ENCODE peak calls at places on chromosomes 12 and 14, in five cellular contexts. A is SK-N-SH, U is GM12878, J is K562, R is HepG2. F is an unnamed sample.

GRCh38 chr12:64556231-64556630 is 54.1 kb upstream of the RASSF3 start:
- DNase-seq in J (no peak), R (no peak), A (no peak), U (no peak), F (no peak)

GRCh38 chr12:4278582-4278939 is 5.0 kb downstream of the CCND2 start:
- DNase-seq in J (no peak), A (no peak), U (no peak), R (no peak), F (no peak)

GRCh38 chr12:38721611-38722252 is 183.7 kb downstream of the CPNE8 start:
- DNase-seq in J (no peak), A (no peak), R (no peak), U (no peak), F (no peak)

GRCh38 chr12:3365416-3366385 is 125.3 kb upstream of the PRMT8 start:
- DNase-seq in J (peak; percentile 12), R (no peak), U (no peak), A (peak; percentile 91), F (peak; percentile 87)

GRCh38 chr12:52022841-52023181 is 16.1 kb downstream of the TAMALIN start:
- DNase-seq in R (peak; percentile 36), A (peak; percentile 74), J (peak; percentile 72), U (no peak), F (peak; percentile 70)

GRCh38 chr14:94458096-94458495 is 5.5 kb upstream of the SERPINA11 start:
- DNase-seq in A (no peak), J (no peak), R (no peak), U (no peak), F (peak; percentile 69)

GRCh38 chr14:102517412-102518062 is 8.0 kb upstream of the ANKRD9 start:
- DNase-seq in A (no peak), U (no peak), R (no peak), J (no peak), F (no peak)

GRCh38 chr14:51521764-51522163 is 129.9 kb upstream of the FRMD6 start:
- DNase-seq in A (no peak), U (no peak), J (no peak), R (no peak), F (no peak)

GRCh38 chr12:92424338-92424737 is 278.5 kb upstream of the PLEKHG7 start:
- DNase-seq in J (no peak), U (no peak), A (no peak), R (no peak), F (no peak)

GRCh38 chr14:104868811-104869572 is 3.9 kb downstream of the CEP170B start:
- DNase-seq in J (no peak), U (no peak), A (no peak), R (no peak), F (no peak)

GRCh38 chr12:31234955-31235867 is 90.7 kb downstream of the SINHCAF start:
- DNase-seq in A (peak; percentile 68), J (peak; percentile 48), R (peak; percentile 7), U (no peak), F (peak; percentile 44)

GRCh38 chr12:68812553-68813241 is 4.7 kb downstream of the MDM2 start:
- DNase-seq in A (no peak), R (no peak), U (no peak), J (no peak), F (no peak)

GRCh38 chr12:48279096-48279495 is 71.6 kb downstream of the ZNF641 start:
- DNase-seq in U (no peak), J (no peak), A (no peak), R (no peak), F (no peak)

GRCh38 chr12:66663605-66664004 is 15.3 kb downstream of the GRIP1 start:
- DNase-seq in A (no peak), U (no peak), R (no peak), J (no peak), F (no peak)

GRCh38 chr14:64253672-64254071 is 40.5 kb downstream of the ESR2 start:
- DNase-seq in U (no peak), A (no peak), R (no peak), J (no peak), F (no peak)

GRCh38 chr12:113860950-113861349 is 105.2 kb downstream of the RBM19 start:
- DNase-seq in J (no peak), U (no peak), A (no peak), R (no peak), F (no peak)

GRCh38 chr12:109835827-109836226 is 2.6 kb upstream of the TRPV4 start:
- DNase-seq in R (no peak), J (no peak), A (no peak), U (no peak), F (no peak)

GRCh38 chr14:68440776-68441175 is 352.1 kb downstream of the ZFP36L1 start:
- DNase-seq in J (no peak), A (no peak), U (no peak), R (no peak), F (no peak)

GRCh38 chr12:112010415-112011344 is 2.3 kb downstream of the TMEM116 start:
- DNase-seq in U (no peak), A (no peak), J (no peak), R (no peak), F (no peak)

GRCh38 chr12:112015938-112016337 is 2.7 kb downstream of the ERP29 start:
- DNase-seq in R (no peak), J (no peak), A (no peak), U (no peak), F (no peak)

GRCh38 chr12:112012775-112013600 is at the start of the genes ERP29 and TMEM116:
- DNase-seq in U (peak; percentile 98), A (peak; percentile 100), R (peak; percentile 95), J (peak; percentile 99), F (peak; percentile 100)

GRCh38 chr12:112011685-112012084 is 1.3 kb downstream of the TMEM116 start:
- DNase-seq in U (no peak), R (no peak), J (no peak), A (no peak), F (no peak)

GRCh38 chr12:112013601-112014402 is 576 bp downstream of the ERP29 start:
- DNase-seq in U (peak; percentile 32), R (peak; percentile 84), A (peak; percentile 58), J (peak; percentile 70), F (peak; percentile 85)
- TF ChIP-seq JUND in U (no peak), R (no peak), A (no peak), J (peak; percentile 65), F (no peak)

GRCh38 chr14:76376878-76377523 is 1.1 kb downstream of the ESRRB start:
- DNase-seq in A (peak; percentile 40), R (no peak), U (no peak), J (no peak), F (no peak)
- TF ChIP-seq JUND in A (no peak), R (no peak), U (no peak), J (no peak), F (no peak)

DNA sequence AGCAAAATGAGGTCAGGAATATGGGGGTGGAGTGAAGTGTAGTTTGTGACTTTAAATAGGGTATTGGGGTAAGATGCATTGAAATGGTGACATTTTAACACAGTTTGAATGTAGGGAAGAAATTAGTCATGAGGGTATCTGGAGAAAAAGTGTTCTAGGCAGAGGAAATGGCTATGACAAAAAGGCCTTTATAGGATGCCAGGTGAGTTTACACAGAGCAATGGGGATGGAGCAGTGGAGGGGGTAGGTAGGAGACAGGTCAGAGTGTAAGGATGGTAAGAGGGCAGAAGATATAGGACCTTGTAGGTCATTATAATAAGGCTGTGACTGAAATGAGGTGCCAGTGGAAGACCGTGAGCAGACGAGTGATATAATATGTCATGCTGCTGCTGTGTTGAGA is 30.4 kb downstream of the HEATR5A start:
- DNase-seq in R (no peak), J (no peak), U (no peak), A (no peak), F (no peak)
- TF ChIP-seq JUND in R (no peak), J (no peak), U (no peak), A (no peak), F (no peak)

GRCh38 chr14:59509101-59509500 is 24.8 kb downstream of the JKAMP start:
- DNase-seq in A (no peak), U (no peak), J (no peak), R (no peak), F (no peak)

GRCh38 chr14:59507752-59508103 is 23.4 kb downstream of the JKAMP start:
- DNase-seq in A (no peak), R (no peak), U (no peak), J (no peak), F (no peak)

GRCh38 chr14:59510957-59511356 is 26.6 kb downstream of the JKAMP start:
- DNase-seq in A (no peak), R (no peak), J (no peak), U (no peak), F (peak; percentile 29)

GRCh38 chr14:59510001-59510400 is 25.7 kb downstream of the JKAMP start:
- DNase-seq in A (no peak), J (no peak), U (no peak), R (no peak), F (no peak)

DNA sequence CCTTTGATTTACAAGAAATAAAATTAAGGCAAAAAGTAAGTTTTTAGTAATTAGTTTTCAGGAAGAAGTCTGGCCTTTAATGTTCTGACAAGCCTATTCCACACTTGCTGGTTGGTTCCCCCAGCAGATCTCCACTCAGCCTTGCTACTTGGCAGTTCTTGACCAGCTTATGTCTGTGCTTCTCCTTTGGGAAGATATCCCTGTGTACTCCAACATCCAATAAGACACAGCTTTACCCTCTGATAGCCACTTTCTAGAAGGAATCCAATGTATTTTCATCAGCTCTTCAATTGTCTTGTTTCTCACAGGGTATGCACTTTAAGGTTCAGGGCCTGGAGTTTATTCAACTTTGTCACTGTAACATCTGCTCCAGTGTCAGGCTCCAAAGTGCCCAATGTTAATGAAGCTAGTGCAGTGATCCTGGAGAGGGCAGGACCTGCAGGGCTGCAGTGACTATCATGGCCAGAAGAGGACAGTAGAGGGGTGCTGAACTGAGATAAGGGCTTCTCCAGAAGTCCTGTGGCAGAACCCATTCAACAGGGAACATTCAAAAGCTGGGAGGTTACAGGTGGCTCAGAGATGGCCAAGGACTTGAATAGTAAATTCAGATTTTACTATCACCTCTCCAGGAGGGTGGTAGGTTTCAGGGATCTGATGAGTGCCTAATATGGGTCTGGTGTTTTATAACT is 22.9 kb downstream of the JKAMP start:
- DNase-seq in A (peak; percentile 57), J (peak; percentile 55), R (peak; percentile 62), U (no peak), F (peak; percentile 75)
- TF ChIP-seq JUND in A (no peak), J (peak; percentile 35), R (no peak), U (no peak), F (no peak)

GRCh38 chr12:19847294-19848059 is 408.2 kb downstream of the AEBP2 start:
- DNase-seq in R (no peak), U (no peak), J (no peak), A (no peak), F (no peak)
- TF ChIP-seq JUND in R (no peak), U (no peak), J (no peak), A (no peak), F (no peak)

GRCh38 chr12:106170285-106170684 is 31.5 kb upstream of the NUAK1 start:
- DNase-seq in J (no peak), R (no peak), U (no peak), A (no peak), F (no peak)
- TF ChIP-seq JUND in J (no peak), R (no peak), U (no peak), A (no peak), F (no peak)

DNA sequence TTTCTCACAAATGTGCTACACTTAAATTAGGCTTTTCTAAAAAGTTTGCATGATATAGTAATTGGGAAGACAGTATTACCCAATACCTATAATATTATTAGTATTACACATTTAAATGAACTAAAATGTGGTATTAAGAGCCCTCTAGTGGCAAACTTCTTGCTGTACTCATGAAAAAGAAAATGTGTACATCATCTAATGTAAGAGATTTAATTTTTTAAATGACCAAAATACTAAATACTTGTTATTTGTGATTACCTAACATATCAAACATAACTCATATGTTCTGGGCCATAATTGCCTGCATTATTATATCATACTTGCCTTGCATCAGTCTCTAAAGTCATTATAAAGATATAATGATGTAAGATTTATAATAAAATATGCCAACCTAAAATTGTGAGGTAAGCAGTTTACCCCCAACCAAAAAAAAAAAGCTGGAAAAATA is 64.2 kb downstream of the DNAI7 start:
- DNase-seq in J (peak; percentile 15), U (no peak), R (peak; percentile 31), A (peak; percentile 33), F (peak; percentile 24)
- TF ChIP-seq JUND in J (no peak), U (no peak), R (no peak), A (no peak), F (no peak)

F was measured in T47D.